ENCODE peak calls at places on chromosomes 13 and 19, in four cellular contexts. One of them, this sample, is unnamed.

GRCh38 chr13:39016789-39017188 is 21.1 kb downstream of the PROSER1 start:
- DNase-seq in NCI-H510A treated with DMSO at 0.1 percent for 48 hours: no peak
- DNase-seq in Peyer's patch: no peak
- DNase-seq in amygdala: no peak
- DNase-seq in this sample: no peak

GRCh38 chr13:99214232-99214631 is 13.6 kb downstream of the UBAC2 start:
- DNase-seq in NCI-H510A treated with DMSO at 0.1 percent for 48 hours: no peak
- DNase-seq in Peyer's patch: no peak
- DNase-seq in amygdala: no peak
- DNase-seq in this sample: no peak

GRCh38 chr13:110126391-110126961 is 180.5 kb downstream of the COL4A1 start:
- DNase-seq in NCI-H510A treated with DMSO at 0.1 percent for 48 hours: peak
- DNase-seq in Peyer's patch: no peak
- DNase-seq in amygdala: no peak
- DNase-seq in this sample: no peak

GRCh38 chr19:16769385-16769784 is 49.7 kb downstream of the NWD1 start:
- DNase-seq in NCI-H510A treated with DMSO at 0.1 percent for 48 hours: no peak
- DNase-seq in Peyer's patch: no peak
- DNase-seq in amygdala: no peak
- DNase-seq in this sample: no peak

GRCh38 chr19:19751846-19752245 is 18.9 kb upstream of the ZNF14 start:
- DNase-seq in NCI-H510A treated with DMSO at 0.1 percent for 48 hours: no peak
- DNase-seq in Peyer's patch: no peak
- DNase-seq in amygdala: no peak
- DNase-seq in this sample: no peak

GRCh38 chr13:32537580-32538233 is 888 bp downstream of the N4BP2L2 start:
- DNase-seq in NCI-H510A treated with DMSO at 0.1 percent for 48 hours: no peak
- DNase-seq in Peyer's patch: peak
- DNase-seq in amygdala: no peak
- DNase-seq in this sample: peak

GRCh38 chr19:47258895-47259555 is 2.7 kb downstream of the CCDC9 start:
- DNase-seq in NCI-H510A treated with DMSO at 0.1 percent for 48 hours: no peak
- DNase-seq in Peyer's patch: no peak
- DNase-seq in amygdala: no peak
- DNase-seq in this sample: no peak

GRCh38 chr13:44271031-44271433 is 102.6 kb upstream of the SERP2 start:
- DNase-seq in NCI-H510A treated with DMSO at 0.1 percent for 48 hours: no peak
- DNase-seq in Peyer's patch: no peak
- DNase-seq in amygdala: no peak
- DNase-seq in this sample: no peak

GRCh38 chr13:71674776-71675352 is 192.1 kb downstream of the DACH1 start:
- DNase-seq in NCI-H510A treated with DMSO at 0.1 percent for 48 hours: no peak
- DNase-seq in Peyer's patch: no peak
- DNase-seq in amygdala: no peak
- DNase-seq in this sample: no peak

GRCh38 chr19:35063940-35064818 is 22.7 kb downstream of the HPN start:
- DNase-seq in NCI-H510A treated with DMSO at 0.1 percent for 48 hours: no peak
- DNase-seq in Peyer's patch: no peak
- DNase-seq in amygdala: no peak
- DNase-seq in this sample: no peak

GRCh38 chr13:74406439-74406838 is 272.2 kb upstream of the KLF12 start:
- DNase-seq in NCI-H510A treated with DMSO at 0.1 percent for 48 hours: no peak
- DNase-seq in Peyer's patch: no peak
- DNase-seq in amygdala: no peak
- DNase-seq in this sample: no peak

GRCh38 chr19:44142014-44142523 is 715 bp downstream of the ZNF234 start:
- DNase-seq in NCI-H510A treated with DMSO at 0.1 percent for 48 hours: no peak
- DNase-seq in Peyer's patch: no peak
- DNase-seq in amygdala: no peak
- DNase-seq in this sample: no peak

GRCh38 chr13:39144941-39145533 is 106.8 kb downstream of the NHLRC3 start:
- DNase-seq in NCI-H510A treated with DMSO at 0.1 percent for 48 hours: no peak
- DNase-seq in Peyer's patch: peak
- DNase-seq in amygdala: peak
- DNase-seq in this sample: no peak

GRCh38 chr13:42720116-42720857 is 61.1 kb upstream of the FAM216B start:
- DNase-seq in NCI-H510A treated with DMSO at 0.1 percent for 48 hours: peak
- DNase-seq in Peyer's patch: peak
- DNase-seq in amygdala: no peak
- DNase-seq in this sample: no peak

GRCh38 chr19:8001995-8002849 is 3.2 kb downstream of the ELAVL1 start:
- DNase-seq in NCI-H510A treated with DMSO at 0.1 percent for 48 hours: peak
- DNase-seq in Peyer's patch: peak
- DNase-seq in amygdala: peak
- DNase-seq in this sample: peak

GRCh38 chr19:3068071-3068470 is 5.8 kb upstream of the TLE5 start:
- DNase-seq in NCI-H510A treated with DMSO at 0.1 percent for 48 hours: peak
- DNase-seq in Peyer's patch: no peak
- DNase-seq in amygdala: no peak
- DNase-seq in this sample: no peak

GRCh38 chr13:51832471-51833152 is 12.4 kb downstream of the TMEM272 start:
- DNase-seq in NCI-H510A treated with DMSO at 0.1 percent for 48 hours: no peak
- DNase-seq in Peyer's patch: peak
- DNase-seq in amygdala: no peak
- DNase-seq in this sample: peak

GRCh38 chr19:54955356-54955755 is 8.0 kb upstream of the NLRP7 start:
- DNase-seq in NCI-H510A treated with DMSO at 0.1 percent for 48 hours: no peak
- DNase-seq in Peyer's patch: no peak
- DNase-seq in amygdala: no peak
- DNase-seq in this sample: no peak

GRCh38 chr19:13951043-13951442 is 1.3 kb upstream of the DCAF15 start:
- DNase-seq in NCI-H510A treated with DMSO at 0.1 percent for 48 hours: no peak
- DNase-seq in Peyer's patch: no peak
- DNase-seq in amygdala: no peak
- DNase-seq in this sample: no peak

GRCh38 chr13:75635101-75635620 is 969 bp upstream of the LMO7 start:
- DNase-seq in NCI-H510A treated with DMSO at 0.1 percent for 48 hours: no peak
- DNase-seq in Peyer's patch: no peak
- DNase-seq in amygdala: no peak
- DNase-seq in this sample: no peak

GRCh38 chr13:50936681-50937080 is 27.1 kb downstream of the RNASEH2B start:
- DNase-seq in NCI-H510A treated with DMSO at 0.1 percent for 48 hours: no peak
- DNase-seq in Peyer's patch: no peak
- DNase-seq in amygdala: no peak
- DNase-seq in this sample: no peak

GRCh38 chr19:41456342-41456918 is 13.5 kb downstream of the ERICH4 start:
- DNase-seq in NCI-H510A treated with DMSO at 0.1 percent for 48 hours: no peak
- DNase-seq in Peyer's patch: no peak
- DNase-seq in amygdala: no peak
- DNase-seq in this sample: no peak

GRCh38 chr19:33215438-33216197 is 10.0 kb downstream of the SLC7A10 start:
- DNase-seq in NCI-H510A treated with DMSO at 0.1 percent for 48 hours: no peak
- DNase-seq in Peyer's patch: no peak
- DNase-seq in amygdala: no peak
- DNase-seq in this sample: no peak

GRCh38 chr13:51729853-51730553 is 74.0 kb downstream of the DHRS12 start:
- DNase-seq in NCI-H510A treated with DMSO at 0.1 percent for 48 hours: no peak
- DNase-seq in Peyer's patch: no peak
- DNase-seq in amygdala: no peak
- DNase-seq in this sample: peak

GRCh38 chr19:47404334-47405196 is 14.8 kb downstream of the MEIS3 start:
- DNase-seq in NCI-H510A treated with DMSO at 0.1 percent for 48 hours: no peak
- DNase-seq in Peyer's patch: no peak
- DNase-seq in amygdala: no peak
- DNase-seq in this sample: no peak

GRCh38 chr13:109781384-109782065 is 4.9 kb downstream of the IRS2 start:
- DNase-seq in NCI-H510A treated with DMSO at 0.1 percent for 48 hours: peak
- DNase-seq in Peyer's patch: no peak
- DNase-seq in amygdala: no peak
- DNase-seq in this sample: no peak

GRCh38 chr13:110664074-110664473 is 41.8 kb downstream of the CARS2 start:
- DNase-seq in NCI-H510A treated with DMSO at 0.1 percent for 48 hours: no peak
- DNase-seq in Peyer's patch: no peak
- DNase-seq in amygdala: no peak
- DNase-seq in this sample: no peak

This sample was measured in activated T-helper 9 cell treated with anti-CD3 and anti-CD28 coated beads, Interleukin-2, amount 50 U/mL, for 16 hours.